ENCODE peak calls at places on chromosomes 4 and X, in nine cellular contexts. W, N, Q, C, F, D, V, L and A are unnamed samples.

GRCh38 chr4:8325284-8325973 is 55.9 kb downstream of the HTRA3 start:
- DNase-seq in N (no peak), D (no peak), V (no peak), C (no peak), L (no peak), Q (no peak), F (no peak), W (no peak), A (no peak)

GRCh38 chr4:1611501-1611870 is 72.6 kb downstream of the FAM53A start:
- DNase-seq in C (no peak), Q (no peak), N (no peak), W (no peak), F (no peak), L (no peak), D (no peak), V (no peak), A (no peak)

GRCh38 chrX:135477576-135477975 is 42.9 kb upstream of the INTS6L start:
- DNase-seq in F (peak), Q (peak), C (peak), N (peak), D (peak), L (peak), V (peak), W (peak), A (peak)

GRCh38 chr4:76420901-76421581 is at the start of gene CCDC158:
- DNase-seq in L (no peak), C (no peak), F (no peak), V (no peak), Q (peak), D (no peak), W (peak), N (no peak), A (no peak)

GRCh38 chr4:158538911-158539310 is 17.2 kb downstream of the RXFP1 start:
- DNase-seq in W (no peak), Q (no peak), D (peak), L (no peak), V (no peak), C (no peak), N (no peak), F (no peak), A (no peak)

GRCh38 chr4:47801481-47802002 is 36.3 kb downstream of the CORIN start:
- DNase-seq in C (no peak), L (no peak), D (no peak), W (no peak), Q (no peak), V (no peak), N (no peak), F (no peak), A (no peak)

GRCh38 chrX:123399709-123400108 is 215.6 kb downstream of the GRIA3 start:
- DNase-seq in C (no peak), N (no peak), W (no peak), L (no peak), V (no peak), D (no peak), F (no peak), Q (no peak), A (no peak)

GRCh38 chrX:63713510-63713909 is 71.5 kb downstream of the ARHGEF9 start:
- DNase-seq in L (peak), D (no peak), C (no peak), Q (peak), V (no peak), N (no peak), W (no peak), F (no peak), A (no peak)

GRCh38 chrX:48531359-48531954 is 8.1 kb upstream of the TBC1D25 start:
- DNase-seq in V (no peak), N (no peak), Q (peak), D (no peak), F (no peak), W (no peak), L (peak), C (peak), A (no peak)

GRCh38 chr4:53066155-53066554 is 204.0 kb downstream of the RASL11B start:
- DNase-seq in F (no peak), W (no peak), V (no peak), C (no peak), N (no peak), D (no peak), Q (no peak), L (no peak), A (no peak)

GRCh38 chrX:133005038-133005437 is 46.6 kb upstream of the HS6ST2 start:
- DNase-seq in L (peak), N (peak), Q (peak), F (no peak), D (no peak), C (no peak), W (no peak), V (no peak), A (no peak)

GRCh38 chr4:57077550-57078311 is 32.5 kb downstream of the IGFBP7 start:
- DNase-seq in L (peak), V (no peak), N (no peak), C (no peak), Q (peak), D (no peak), F (no peak), W (no peak), A (no peak)

GRCh38 chrX:23598561-23598960 is 68.7 kb upstream of the PRDX4 start:
- DNase-seq in V (no peak), C (no peak), N (no peak), F (no peak), D (no peak), Q (no peak), W (no peak), L (no peak), A (no peak)

GRCh38 chrX:19679787-19680186 is 164.5 kb upstream of the MAP3K15 start:
- DNase-seq in Q (no peak), V (no peak), F (no peak), N (no peak), C (no peak), W (no peak), L (no peak), D (no peak), A (no peak)

GRCh38 chrX:120315776-120316175 is 4.5 kb upstream of the TMEM255A start:
- DNase-seq in Q (peak), V (no peak), C (no peak), F (no peak), D (no peak), N (no peak), W (no peak), L (no peak), A (no peak)

GRCh38 chrX:136588060-136588459 is 56.0 kb downstream of the VGLL1 start:
- DNase-seq in D (no peak), W (no peak), V (no peak), C (no peak), N (no peak), L (no peak), F (no peak), Q (peak), A (no peak)

GRCh38 chr4:61714387-61714890 is 514.3 kb downstream of the ADGRL3 start:
- DNase-seq in F (no peak), D (no peak), N (no peak), W (no peak), V (no peak), L (no peak), Q (no peak), C (no peak), A (no peak)

GRCh38 chr4:143506031-143506430 is 7.5 kb upstream of the SMARCA5 start:
- DNase-seq in V (no peak), C (no peak), W (no peak), D (no peak), F (no peak), N (no peak), L (peak), Q (no peak), A (no peak)

GRCh38 chr4:158238574-158238973 is 28.3 kb downstream of the TMEM144 start:
- DNase-seq in Q (no peak), D (no peak), L (no peak), W (no peak), F (no peak), C (no peak), N (no peak), V (no peak), A (no peak)

GRCh38 chr4:136025540-136025939 is 1506.8 kb downstream of the PCDH18 start:
- DNase-seq in D (no peak), C (no peak), L (peak), N (no peak), Q (no peak), F (no peak), V (no peak), W (no peak), A (no peak)

GRCh38 chrX:47683171-47684145 is 24.5 kb upstream of the UXT start:
- DNase-seq in N (no peak), V (no peak), L (no peak), W (no peak), Q (no peak), C (no peak), F (no peak), D (no peak), A (no peak)

GRCh38 chr4:68249434-68249833 is 3.9 kb upstream of the TMPRSS11B start:
- DNase-seq in C (no peak), N (no peak), V (no peak), F (no peak), W (no peak), L (no peak), D (peak), Q (peak), A (no peak)

GRCh38 chrX:135185795-135186443 is 14.7 kb upstream of the CT55 start:
- DNase-seq in D (peak), C (peak), W (peak), F (no peak), L (peak), N (peak), Q (peak), V (peak), A (peak)